ENCODE peak calls at places on chromosomes 5 and 9, in eight cellular contexts. P is HepG2, C is aorta, F is left lung, Q is right lobe of liver, X is HCT116, N is heart right ventricle, O is Panc1. S is an unnamed sample.

GRCh38 chr5:65775476-65775875 is 53.5 kb downstream of the NLN start:
- ATAC-seq in C (no peak), P (no peak), X (no peak), Q (peak), O (no peak), N (peak), F (no peak), S (no peak)

GRCh38 chr5:96936431-96937221 is 746 bp downstream of the LNPEP start:
- ATAC-seq in Q (no peak), P (peak), F (peak), N (no peak), C (peak), X (peak), O (peak), S (no peak)

GRCh38 chr9:98210435-98210834 is 18.0 kb upstream of the CORO2A start:
- ATAC-seq in P (no peak), X (no peak), C (no peak), F (no peak), O (no peak), N (no peak), Q (peak), S (no peak)

GRCh38 chr5:132380047-132380446 is 10.5 kb downstream of the SLC22A5 start:
- ATAC-seq in Q (no peak), O (no peak), N (no peak), X (no peak), C (no peak), F (no peak), P (peak), S (no peak)

GRCh38 chr9:136107155-136107952 is 11.3 kb downstream of the TMEM250 start:
- ATAC-seq in P (no peak), N (no peak), C (no peak), F (no peak), O (no peak), X (no peak), Q (no peak), S (no peak)

GRCh38 chr5:76332620-76333170 is 70.4 kb upstream of the IQGAP2 start:
- ATAC-seq in F (no peak), C (no peak), O (no peak), Q (no peak), N (no peak), X (no peak), P (peak), S (no peak)

GRCh38 chr9:119788876-119789275 is 419.6 kb upstream of the BRINP1 start:
- ATAC-seq in P (no peak), O (no peak), N (no peak), X (no peak), Q (no peak), C (no peak), F (no peak), S (no peak)

GRCh38 chr5:141838326-141839014 is 39.7 kb downstream of the PCDH1 start:
- ATAC-seq in N (no peak), Q (no peak), F (no peak), O (no peak), X (no peak), C (no peak), P (no peak), S (no peak)

GRCh38 chr5:99694884-99695283 is 766.1 kb upstream of the CHD1 start:
- ATAC-seq in C (no peak), N (no peak), O (no peak), Q (no peak), P (no peak), X (no peak), F (no peak), S (no peak)

GRCh38 chr5:98309785-98310566 is 463.5 kb upstream of the RGMB start:
- ATAC-seq in N (peak), Q (peak), P (peak), F (peak), X (peak), O (peak), C (peak), S (peak)

GRCh38 chr9:131107760-131108159 is 11.4 kb downstream of the AIF1L start:
- ATAC-seq in P (no peak), C (no peak), Q (no peak), N (peak), O (no peak), X (no peak), F (peak), S (peak)

GRCh38 chr9:6631207-6631512 is 14.4 kb downstream of the GLDC start:
- ATAC-seq in P (no peak), C (no peak), F (no peak), X (no peak), Q (no peak), N (no peak), O (no peak), S (no peak)

GRCh38 chr9:98007251-98007928 is 24.2 kb downstream of the ANP32B start:
- ATAC-seq in Q (no peak), X (no peak), O (no peak), F (no peak), C (no peak), N (no peak), P (no peak), S (no peak)

GRCh38 chr5:66882592-66883227 is 286.5 kb downstream of the MAST4 start:
- ATAC-seq in Q (no peak), C (no peak), F (peak), N (no peak), X (no peak), O (no peak), P (no peak), S (no peak)

GRCh38 chr9:134297581-134297980 is 28.7 kb upstream of the RXRA start:
- ATAC-seq in O (no peak), Q (no peak), N (no peak), F (no peak), P (no peak), C (no peak), X (no peak), S (no peak)

GRCh38 chr9:33202552-33203300 is 35.6 kb upstream of the B4GALT1 start:
- ATAC-seq in P (no peak), N (peak), Q (peak), C (peak), X (no peak), O (peak), F (peak), S (peak)

GRCh38 chr5:136249678-136250266 is 56.8 kb upstream of the SMIM32 start:
- ATAC-seq in O (peak), X (peak), C (peak), F (peak), N (no peak), Q (peak), P (peak), S (no peak)

GRCh38 chr5:65076251-65076869 is 307.6 kb downstream of the CWC27 start:
- ATAC-seq in N (peak), P (peak), Q (peak), C (peak), F (peak), O (peak), X (peak), S (peak)

GRCh38 chr5:157088342-157088990 is 20.4 kb downstream of the HAVCR2 start:
- ATAC-seq in O (no peak), C (no peak), N (no peak), F (no peak), Q (no peak), P (no peak), X (no peak), S (no peak)

GRCh38 chr5:113213551-113213971 is 221.2 kb downstream of the TSSK1B start:
- ATAC-seq in P (no peak), Q (no peak), F (no peak), O (no peak), C (no peak), N (no peak), X (no peak), S (peak)

GRCh38 chr5:36944607-36945225 is 68.1 kb downstream of the NIPBL start:
- ATAC-seq in X (no peak), F (peak), N (no peak), P (no peak), O (no peak), C (no peak), Q (no peak), S (no peak)

GRCh38 chr5:82259172-82259800 is 18.9 kb downstream of the RPS23 start:
- ATAC-seq in P (peak), O (peak), C (peak), N (no peak), X (peak), F (peak), Q (peak), S (no peak)

GRCh38 chr5:123755587-123756324 is 243.8 kb downstream of the CSNK1G3 start:
- ATAC-seq in O (peak), P (no peak), F (no peak), X (no peak), C (no peak), Q (no peak), N (no peak), S (no peak)

GRCh38 chr5:151068571-151069197 is 12.2 kb downstream of the TNIP1 start:
- ATAC-seq in C (peak), N (peak), Q (peak), X (no peak), O (no peak), P (peak), F (no peak), S (peak)

GRCh38 chr5:133347039-133347438 is 265.3 kb downstream of the FSTL4 start:
- ATAC-seq in C (no peak), O (peak), P (peak), N (no peak), Q (peak), X (peak), F (no peak), S (no peak)

GRCh38 chr9:124695280-124695890 is 75.7 kb downstream of the NR6A1 start:
- ATAC-seq in C (no peak), P (peak), F (no peak), O (no peak), X (peak), Q (no peak), N (no peak), S (no peak)

GRCh38 chr5:151703227-151703626 is 16.5 kb upstream of the SPARC start:
- ATAC-seq in Q (no peak), N (no peak), C (no peak), X (no peak), P (peak), F (no peak), O (no peak), S (no peak)

GRCh38 chr5:112640495-112640894 is 97.2 kb upstream of the APC start:
- ATAC-seq in N (no peak), F (no peak), C (no peak), O (no peak), Q (no peak), X (no peak), P (no peak), S (no peak)

GRCh38 chr9:33750307-33750838 is 45.0 kb upstream of the PRSS3 start:
- ATAC-seq in O (peak), N (peak), X (peak), Q (peak), P (no peak), C (no peak), F (peak), S (peak)

GRCh38 chr5:14816374-14816998 is 55.1 kb downstream of the ANKH start:
- ATAC-seq in N (no peak), C (no peak), Q (peak), X (no peak), O (no peak), F (no peak), P (no peak), S (no peak)

GRCh38 chr9:65449423-65449822 is 164.4 kb upstream of the FOXD4L5 start:
- ATAC-seq in O (no peak), N (no peak), F (no peak), P (no peak), X (no peak), C (no peak), Q (peak), S (no peak)

GRCh38 chr9:69276775-69277174 is 48.2 kb upstream of the ENTREP1 start:
- ATAC-seq in X (no peak), C (peak), Q (no peak), P (no peak), F (peak), N (peak), O (no peak), S (peak)

DNA sequence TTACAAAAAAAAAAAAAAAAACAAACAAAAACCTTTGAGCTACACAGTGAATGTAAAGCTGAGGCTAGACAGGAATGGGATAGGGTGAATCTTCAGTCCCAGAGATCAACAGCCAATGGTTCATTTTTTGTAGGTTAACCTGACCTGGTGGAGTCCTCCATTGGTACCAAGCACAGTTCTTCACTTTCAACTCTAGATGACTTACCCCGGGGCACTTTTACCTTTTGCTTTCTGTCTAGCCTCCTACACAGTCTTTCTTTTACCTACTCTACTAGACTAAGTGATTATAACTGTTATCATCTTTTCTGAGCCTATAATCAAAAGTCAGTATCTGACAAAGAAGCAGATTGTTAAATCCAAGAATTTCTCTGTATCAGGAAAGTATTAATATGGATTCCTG is 50.9 kb downstream of the ANXA2R start:
- ATAC-seq in X (no peak), O (no peak), C (no peak), N (no peak), F (no peak), Q (no peak), P (no peak), S (no peak)
- H3K4me3 ChIP-seq in X (no peak), O (peak), C (no peak), N (no peak), F (no peak), Q (no peak), P (no peak), S (no peak)

DNA sequence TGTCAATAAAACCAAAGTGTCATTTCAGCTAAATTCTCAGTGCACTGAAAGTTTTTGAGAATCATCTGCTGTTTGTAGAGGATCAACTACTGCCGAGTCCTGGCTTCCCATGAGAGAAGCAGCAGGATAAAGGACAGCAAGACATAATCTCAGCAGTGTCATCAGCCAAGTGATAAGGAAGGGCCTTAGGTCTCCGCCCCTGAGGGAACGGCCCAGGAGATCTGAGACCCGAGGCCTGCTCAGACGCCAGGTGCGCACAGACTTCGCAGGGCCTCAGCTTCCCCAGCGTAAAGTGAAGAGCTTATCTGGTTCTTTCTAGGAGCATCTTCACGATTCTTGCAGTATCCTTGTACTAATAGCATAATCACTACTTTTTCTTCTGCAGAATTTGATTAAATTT is 2.4 kb downstream of the GFPT2 start:
- ATAC-seq in P (no peak), Q (no peak), N (no peak), O (no peak), F (no peak), X (no peak), C (no peak), S (no peak)
- H3K4me3 ChIP-seq in P (no peak), Q (no peak), N (no peak), O (no peak), F (no peak), X (no peak), C (no peak), S (peak)

DNA sequence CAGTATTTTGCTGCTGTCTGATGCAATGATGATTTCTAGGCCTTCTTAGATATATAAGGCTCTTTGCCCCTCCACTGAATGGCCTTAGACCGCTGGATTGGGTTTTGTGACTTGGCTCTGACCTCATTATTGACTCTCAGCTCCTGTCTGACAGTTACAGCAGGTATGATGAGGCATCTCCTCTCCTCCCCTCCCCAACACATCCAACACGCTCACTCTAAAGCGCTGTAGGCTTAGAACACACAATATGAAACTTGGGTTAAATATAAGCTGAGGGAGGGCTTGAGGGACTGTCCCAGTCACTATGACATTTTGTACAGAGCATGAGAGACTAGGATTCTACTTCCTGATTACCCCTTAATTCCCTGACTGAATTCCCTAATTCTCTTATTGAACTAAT is 18.8 kb upstream of the CER1 start:
- ATAC-seq in P (no peak), F (no peak), X (no peak), O (no peak), Q (no peak), N (no peak), C (no peak), S (no peak)
- H3K4me3 ChIP-seq in P (no peak), F (no peak), X (no peak), O (no peak), Q (no peak), N (no peak), C (no peak), S (no peak)

GRCh38 chr5:135055385-135055784 is 21.4 kb upstream of the PITX1 start:
- ATAC-seq in P (no peak), F (no peak), O (no peak), C (peak), X (no peak), N (peak), Q (no peak), S (no peak)

GRCh38 chr5:135053278-135053677 is 19.2 kb upstream of the PITX1 start:
- ATAC-seq in X (no peak), N (no peak), P (no peak), Q (no peak), O (no peak), C (no peak), F (no peak), S (no peak)

GRCh38 chr5:135052511-135053145 is 18.6 kb upstream of the PITX1 start:
- ATAC-seq in P (no peak), N (no peak), C (no peak), X (no peak), F (no peak), Q (no peak), O (no peak), S (no peak)

GRCh38 chr5:135054546-135054945 is 20.5 kb upstream of the PITX1 start:
- ATAC-seq in Q (no peak), O (no peak), N (no peak), C (no peak), P (no peak), X (no peak), F (no peak), S (no peak)

GRCh38 chr5:135053989-135054388 is 20.0 kb upstream of the PITX1 start:
- ATAC-seq in F (no peak), P (peak), N (no peak), C (no peak), X (no peak), O (no peak), Q (no peak), S (no peak)
- H3K4me3 ChIP-seq in F (no peak), P (peak), N (no peak), C (no peak), X (no peak), O (no peak), Q (no peak), S (no peak)

GRCh38 chr5:5572010-5572982 is 149.8 kb downstream of the ICE1 start:
- ATAC-seq in P (no peak), N (peak), F (no peak), X (no peak), O (no peak), C (peak), Q (no peak), S (peak)
- H3K4me3 ChIP-seq in P (no peak), N (no peak), F (no peak), X (no peak), O (no peak), C (no peak), Q (no peak), S (peak)

S was measured in gastroesophageal sphincter.